ENCODE peak calls at places on chromosomes 11 and 22, in eight cellular contexts. One of them, this sample, is unnamed. For H3K27me3, the result is how much of the 10 kb centered on the place peaks cover.

GRCh38 chr22:24106385-24107381 is 74.6 kb upstream of the SUSD2 start:
- DNase-seq in SK-N-SH: no peak
- DNase-seq in GM12878: peak
- DNase-seq in HL-60: no peak
- DNase-seq in K562: no peak
- DNase-seq in HCT116: no peak
- DNase-seq in GM23338: peak
- DNase-seq in HepG2: no peak
- DNase-seq in this sample: no peak

GRCh38 chr11:16404781-16405180 is 48.4 kb upstream of the SOX6 start:
- DNase-seq in HCT116: no peak
- DNase-seq in K562: no peak
- DNase-seq in HepG2: no peak
- DNase-seq in SK-N-SH: no peak
- DNase-seq in HL-60: no peak
- DNase-seq in GM23338: no peak
- DNase-seq in GM12878: no peak
- DNase-seq in this sample: no peak

GRCh38 chr11:71221851-71222250 is 30.5 kb downstream of the SHANK2 start:
- DNase-seq in GM23338: no peak
- DNase-seq in SK-N-SH: no peak
- DNase-seq in K562: no peak
- DNase-seq in GM12878: no peak
- DNase-seq in HL-60: no peak
- DNase-seq in HepG2: no peak
- DNase-seq in HCT116: no peak
- DNase-seq in this sample: no peak

GRCh38 chr11:57348636-57349323 is 10.6 kb downstream of the P2RX3 start:
- DNase-seq in HCT116: no peak
- DNase-seq in GM23338: no peak
- DNase-seq in K562: no peak
- DNase-seq in HepG2: no peak
- DNase-seq in SK-N-SH: no peak
- DNase-seq in GM12878: no peak
- DNase-seq in HL-60: no peak
- DNase-seq in this sample: no peak

GRCh38 chr22:21634081-21634480 is 1.5 kb downstream of the CCDC116 start:
- DNase-seq in HL-60: no peak
- DNase-seq in HepG2: no peak
- DNase-seq in GM12878: no peak
- DNase-seq in GM23338: no peak
- DNase-seq in HCT116: no peak
- DNase-seq in K562: no peak
- DNase-seq in SK-N-SH: no peak
- DNase-seq in this sample: no peak

GRCh38 chr11:76096552-76096951 is 109.8 kb downstream of the WNT11 start:
- DNase-seq in SK-N-SH: no peak
- DNase-seq in GM12878: no peak
- DNase-seq in K562: no peak
- DNase-seq in HCT116: no peak
- DNase-seq in GM23338: no peak
- DNase-seq in HL-60: no peak
- DNase-seq in HepG2: no peak
- DNase-seq in this sample: no peak

GRCh38 chr11:114195981-114196731 is 100.0 kb upstream of the NNMT start:
- DNase-seq in GM12878: no peak
- DNase-seq in HL-60: no peak
- DNase-seq in HepG2: no peak
- DNase-seq in GM23338: no peak
- DNase-seq in K562: peak
- DNase-seq in SK-N-SH: no peak
- DNase-seq in HCT116: no peak
- DNase-seq in this sample: no peak

GRCh38 chr22:35330258-35330861 is 30.7 kb downstream of the TOM1 start:
- DNase-seq in GM12878: no peak
- DNase-seq in GM23338: no peak
- DNase-seq in SK-N-SH: no peak
- DNase-seq in K562: no peak
- DNase-seq in HCT116: no peak
- DNase-seq in HL-60: peak
- DNase-seq in HepG2: no peak
- DNase-seq in this sample: no peak

GRCh38 chr11:92501346-92501745 is 276.7 kb downstream of the FAT3 start:
- DNase-seq in HL-60: no peak
- DNase-seq in HCT116: no peak
- DNase-seq in GM12878: no peak
- DNase-seq in K562: no peak
- DNase-seq in GM23338: no peak
- DNase-seq in HepG2: no peak
- DNase-seq in SK-N-SH: no peak
- DNase-seq in this sample: no peak

GRCh38 chr11:6443269-6444003 is 2.6 kb upstream of the HPX start:
- DNase-seq in K562: peak
- DNase-seq in HL-60: peak
- DNase-seq in HepG2: peak
- DNase-seq in SK-N-SH: peak
- DNase-seq in GM12878: no peak
- DNase-seq in HCT116: no peak
- DNase-seq in GM23338: peak
- DNase-seq in this sample: peak

GRCh38 chr11:126436209-126436608 is 80.7 kb downstream of the ST3GAL4 start:
- DNase-seq in GM12878: no peak
- DNase-seq in GM23338: no peak
- DNase-seq in HepG2: no peak
- DNase-seq in HCT116: no peak
- DNase-seq in SK-N-SH: no peak
- DNase-seq in K562: no peak
- DNase-seq in HL-60: no peak
- DNase-seq in this sample: no peak

GRCh38 chr22:21758056-21758455 is 22.5 kb upstream of the YPEL1 start:
- DNase-seq in HepG2: no peak
- DNase-seq in SK-N-SH: no peak
- DNase-seq in HCT116: no peak
- DNase-seq in GM23338: no peak
- DNase-seq in HL-60: no peak
- DNase-seq in GM12878: no peak
- DNase-seq in K562: no peak
- DNase-seq in this sample: no peak

GRCh38 chr22:26484360-26484706 is 656 bp downstream of the SRRD start:
- DNase-seq in K562: no peak
- DNase-seq in GM12878: no peak
- DNase-seq in HepG2: no peak
- DNase-seq in HL-60: no peak
- DNase-seq in HCT116: no peak
- DNase-seq in SK-N-SH: no peak
- DNase-seq in GM23338: peak
- DNase-seq in this sample: no peak

GRCh38 chr11:120235024-120235628 is 4.8 kb upstream of the POU2F3 start:
- DNase-seq in HL-60: peak
- DNase-seq in K562: peak
- DNase-seq in GM12878: no peak
- DNase-seq in HCT116: peak
- DNase-seq in SK-N-SH: peak
- DNase-seq in GM23338: peak
- DNase-seq in HepG2: peak
- DNase-seq in this sample: peak

GRCh38 chr11:70694371-70694770 is 296.0 kb downstream of the CTTN start:
- DNase-seq in HepG2: no peak
- DNase-seq in K562: no peak
- DNase-seq in SK-N-SH: no peak
- DNase-seq in HCT116: no peak
- DNase-seq in GM23338: no peak
- DNase-seq in GM12878: no peak
- DNase-seq in HL-60: no peak
- DNase-seq in this sample: no peak

GRCh38 chr11:96105197-96105895 is 181.4 kb upstream of the MTMR2 start:
- DNase-seq in GM23338: no peak
- DNase-seq in HCT116: no peak
- DNase-seq in HepG2: peak
- DNase-seq in K562: no peak
- DNase-seq in HL-60: no peak
- DNase-seq in SK-N-SH: no peak
- DNase-seq in GM12878: no peak
- DNase-seq in this sample: no peak

GRCh38 chr11:1401656-1402221 is 12.0 kb downstream of the BRSK2 start:
- DNase-seq in HepG2: peak
- DNase-seq in K562: peak
- DNase-seq in HL-60: peak
- DNase-seq in HCT116: no peak
- DNase-seq in SK-N-SH: peak
- DNase-seq in GM23338: peak
- DNase-seq in GM12878: no peak
- DNase-seq in this sample: no peak

GRCh38 chr11:2951235-2952110 is 22.3 kb upstream of the PHLDA2 start:
- DNase-seq in HCT116: no peak
- DNase-seq in K562: no peak
- DNase-seq in GM23338: no peak
- DNase-seq in HL-60: no peak
- DNase-seq in GM12878: no peak
- DNase-seq in HepG2: no peak
- DNase-seq in SK-N-SH: no peak
- DNase-seq in this sample: no peak

GRCh38 chr11:1224109-1224485 is 1.2 kb downstream of the MUC5B start:
- DNase-seq in HepG2: no peak
- DNase-seq in SK-N-SH: peak
- DNase-seq in GM12878: no peak
- DNase-seq in GM23338: peak
- DNase-seq in HL-60: no peak
- DNase-seq in HCT116: no peak
- DNase-seq in K562: no peak
- DNase-seq in this sample: no peak

GRCh38 chr22:24420977-24421343 is 6.4 kb upstream of the ADORA2A start:
- DNase-seq in K562: no peak
- DNase-seq in GM23338: no peak
- DNase-seq in HL-60: no peak
- DNase-seq in HCT116: no peak
- DNase-seq in GM12878: no peak
- DNase-seq in HepG2: no peak
- DNase-seq in SK-N-SH: no peak
- DNase-seq in this sample: no peak

DNA sequence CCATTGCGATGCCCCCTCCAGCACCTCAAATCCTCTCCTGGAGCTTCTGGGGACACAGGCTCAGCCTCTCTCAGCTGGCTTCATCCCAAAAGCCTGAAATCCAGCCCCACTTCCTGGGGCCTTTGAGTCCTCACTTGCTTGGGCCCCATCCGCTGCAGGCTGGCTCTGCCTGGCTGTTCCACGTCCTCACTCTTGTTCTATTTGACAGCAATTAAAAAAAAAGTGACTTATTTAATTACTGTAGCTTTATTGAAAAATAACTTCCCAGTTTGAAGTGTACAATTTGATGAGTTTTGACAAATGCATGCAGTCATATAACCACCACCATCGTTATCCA is 27.2 kb downstream of the PARVG start:
- DNase-seq in GM23338: no peak
- DNase-seq in SK-N-SH: no peak
- DNase-seq in GM12878: no peak
- DNase-seq in HL-60: no peak
- DNase-seq in HepG2: no peak
- DNase-seq in HCT116: no peak
- DNase-seq in K562: no peak
- DNase-seq in this sample: no peak
- H3K27me3 ChIP-seq in GM23338: under half
- H3K27me3 ChIP-seq in SK-N-SH: under half
- H3K27me3 ChIP-seq in GM12878: under half
- H3K27me3 ChIP-seq in HL-60: under half
- H3K27me3 ChIP-seq in HepG2: under half
- H3K27me3 ChIP-seq in HCT116: under half
- H3K27me3 ChIP-seq in K562: under half
- H3K27me3 ChIP-seq in this sample: under half

DNA sequence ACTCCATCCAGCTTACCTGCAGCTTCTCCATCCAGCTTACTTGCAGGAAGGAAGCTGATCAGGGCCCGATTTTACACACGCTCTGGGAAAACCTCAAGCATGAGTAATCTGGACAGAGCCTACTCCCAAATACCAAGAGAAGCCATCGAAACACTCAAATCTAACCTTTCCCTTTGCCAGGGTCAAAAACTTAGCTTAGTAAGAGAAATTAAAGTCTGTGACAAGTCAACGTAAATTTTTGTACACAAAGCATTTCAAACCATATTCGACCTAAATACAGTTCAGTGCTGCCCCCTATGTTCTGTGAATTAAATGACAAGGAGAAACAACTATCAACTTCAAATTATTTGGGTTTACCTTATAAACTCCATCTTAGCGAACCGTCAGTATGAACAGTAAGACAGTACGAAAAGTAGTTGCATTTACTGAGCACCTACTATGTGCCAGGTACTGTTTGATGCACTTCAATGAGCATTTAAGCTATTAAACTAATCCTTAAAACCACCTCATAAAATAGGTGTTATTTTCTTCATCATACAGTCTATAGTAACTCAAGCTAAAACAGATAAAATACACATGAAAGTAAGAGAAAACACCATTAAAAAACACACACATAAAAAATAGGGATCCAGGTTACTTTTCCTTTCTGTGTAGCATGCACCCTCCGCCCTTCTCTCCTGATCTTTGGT is 36.9 kb downstream of the ARFGAP3 start:
- DNase-seq in GM12878: no peak
- DNase-seq in HCT116: no peak
- DNase-seq in K562: peak
- DNase-seq in HepG2: no peak
- DNase-seq in SK-N-SH: no peak
- DNase-seq in HL-60: no peak
- DNase-seq in GM23338: peak
- DNase-seq in this sample: no peak
- H3K27ac ChIP-seq in GM12878: no peak
- H3K27ac ChIP-seq in HCT116: no peak
- H3K27ac ChIP-seq in K562: no peak
- H3K27ac ChIP-seq in HepG2: no peak
- H3K27ac ChIP-seq in SK-N-SH: no peak
- H3K27ac ChIP-seq in HL-60: no peak
- H3K27ac ChIP-seq in GM23338: no peak
- H3K27ac ChIP-seq in this sample: no peak

GRCh38 chr11:106218096-106218495 is 140.6 kb downstream of the AASDHPPT start:
- DNase-seq in SK-N-SH: no peak
- DNase-seq in HepG2: no peak
- DNase-seq in HL-60: no peak
- DNase-seq in HCT116: no peak
- DNase-seq in GM12878: no peak
- DNase-seq in GM23338: peak
- DNase-seq in K562: no peak
- DNase-seq in this sample: no peak

GRCh38 chr11:106217456-106217855 is 140.0 kb downstream of the AASDHPPT start:
- DNase-seq in GM12878: no peak
- DNase-seq in HL-60: no peak
- DNase-seq in HCT116: no peak
- DNase-seq in K562: no peak
- DNase-seq in HepG2: no peak
- DNase-seq in GM23338: no peak
- DNase-seq in SK-N-SH: no peak
- DNase-seq in this sample: no peak

GRCh38 chr11:106216281-106216680 is 138.8 kb downstream of the AASDHPPT start:
- DNase-seq in HepG2: no peak
- DNase-seq in SK-N-SH: no peak
- DNase-seq in HL-60: no peak
- DNase-seq in HCT116: no peak
- DNase-seq in GM12878: no peak
- DNase-seq in K562: no peak
- DNase-seq in GM23338: no peak
- DNase-seq in this sample: no peak
- TF ChIP-seq REST in HepG2: no peak
- TF ChIP-seq REST in SK-N-SH: no peak
- TF ChIP-seq REST in HL-60: no peak
- TF ChIP-seq REST in HCT116: no peak
- TF ChIP-seq REST in GM12878: no peak
- TF ChIP-seq REST in K562: no peak
- TF ChIP-seq REST in GM23338: no peak
- TF ChIP-seq REST in this sample: no peak

GRCh38 chr11:64638829-64639228 is 47.8 kb downstream of the SLC22A12 start:
- DNase-seq in K562: no peak
- DNase-seq in SK-N-SH: no peak
- DNase-seq in HepG2: no peak
- DNase-seq in GM12878: no peak
- DNase-seq in HL-60: no peak
- DNase-seq in GM23338: no peak
- DNase-seq in HCT116: no peak
- DNase-seq in this sample: no peak
- H3K27me3 ChIP-seq in K562: under half
- H3K27me3 ChIP-seq in SK-N-SH: half or more
- H3K27me3 ChIP-seq in HepG2: under half
- H3K27me3 ChIP-seq in GM12878: under half
- H3K27me3 ChIP-seq in HL-60: under half
- H3K27me3 ChIP-seq in GM23338: half or more
- H3K27me3 ChIP-seq in HCT116: under half
- H3K27me3 ChIP-seq in this sample: under half